ENCODE peak calls at places on chromosomes 5 and 9, in ten cellular contexts. H is ovary; K is AG04450; G is CD4-positive, alpha-beta T cell; X is endothelial cell; Z is epithelial cell of esophagus; I is fibroblast of pulmonary artery; R is adrenal gland; Q is fibroblast of mammary gland; Y is progenitor cell of endocrine pancreas. U is an unnamed sample.

GRCh38 chr5:1827410-1828397 is 26.5 kb downstream of the NDUFS6 start:
- DNase-seq in H (no peak), K (no peak), G (peak; percentile 8), X (no peak), Z (no peak), I (no peak), R (no peak), Q (no peak), Y (no peak), U (no peak)

GRCh38 chr5:150596313-150596712 is 44.1 kb upstream of the SYNPO start:
- DNase-seq in H (no peak), K (no peak), G (no peak), X (no peak), Z (no peak), I (peak; percentile 46), R (no peak), Q (no peak), Y (no peak), U (no peak)

GRCh38 chr9:20070336-20070735 is 281.5 kb upstream of the SLC24A2 start:
- DNase-seq in H (no peak), K (no peak), G (no peak), X (no peak), Z (no peak), I (no peak), R (no peak), Q (no peak), Y (no peak), U (no peak)

GRCh38 chr5:150636391-150637244 is 3.8 kb upstream of the SYNPO start:
- DNase-seq in H (peak; percentile 77), K (no peak), G (no peak), X (no peak), Z (peak; percentile 84), I (peak; percentile 72), R (peak; percentile 90), Q (peak; percentile 66), Y (no peak), U (peak; percentile 89)

GRCh38 chr5:37662789-37663475 is 176.9 kb downstream of the GDNF start:
- DNase-seq in H (no peak), K (no peak), G (no peak), X (no peak), Z (no peak), I (no peak), R (no peak), Q (peak; percentile 42), Y (no peak), U (no peak)

GRCh38 chr5:141867139-141867538 is 11.1 kb downstream of the PCDH1 start:
- DNase-seq in H (no peak), K (no peak), G (no peak), X (no peak), Z (no peak), I (no peak), R (no peak), Q (no peak), Y (no peak), U (no peak)

GRCh38 chr5:69230181-69230580 is 4.5 kb upstream of the CDK7 start:
- DNase-seq in H (no peak), K (no peak), G (no peak), X (no peak), Z (peak; percentile 63), I (no peak), R (no peak), Q (no peak), Y (no peak), U (peak; percentile 20)

GRCh38 chr5:112757468-112758208 is 20.0 kb downstream of the APC start:
- DNase-seq in H (no peak), K (no peak), G (no peak), X (peak; percentile 9), Z (peak; percentile 66), I (peak; percentile 83), R (no peak), Q (peak; percentile 74), Y (no peak), U (peak; percentile 11)

GRCh38 chr5:83077662-83078261 is 415 bp downstream of the XRCC4 start:
- DNase-seq in H (no peak), K (no peak), G (no peak), X (peak; percentile 23), Z (peak; percentile 15), I (peak; percentile 29), R (no peak), Q (peak; percentile 43), Y (peak; percentile 9), U (peak; percentile 14)

GRCh38 chr5:2877520-2877919 is 126.0 kb upstream of the IRX2 start:
- DNase-seq in H (no peak), K (no peak), G (no peak), X (no peak), Z (no peak), I (no peak), R (no peak), Q (no peak), Y (no peak), U (no peak)

GRCh38 chr5:173452098-173452497 is 123.9 kb upstream of the STC2 start:
- DNase-seq in H (no peak), K (no peak), G (no peak), X (no peak), Z (peak; percentile 51), I (peak; percentile 86), R (peak; percentile 90), Q (peak; percentile 54), Y (no peak), U (peak; percentile 78)

GRCh38 chr5:98750693-98751092 is 22.8 kb upstream of the RGMB start:
- DNase-seq in H (no peak), K (no peak), G (no peak), X (peak; percentile 21), Z (peak; percentile 40), I (peak; percentile 40), R (no peak), Q (no peak), Y (no peak), U (peak; percentile 27)
- TF ChIP-seq CTCF in H (no peak), K (peak; percentile 13), G (peak; percentile 31), X (peak; percentile 47), Z (peak; percentile 60), I (peak; percentile 51), R (no peak), Q (peak; percentile 40), Y (peak; percentile 53), U (peak; percentile 63)

GRCh38 chr9:80146466-80146865 is 574.7 kb downstream of the TLE4 start:
- DNase-seq in H (no peak), K (no peak), G (no peak), X (no peak), Z (peak; percentile 4), I (no peak), R (no peak), Q (peak; percentile 8), Y (no peak), U (no peak)
- TF ChIP-seq CTCF in H (no peak), K (peak; percentile 38), G (no peak), X (no peak), Z (no peak), I (no peak), R (peak; percentile 18), Q (peak; percentile 4), Y (peak; percentile 49), U (no peak)

GRCh38 chr5:43305948-43306563 is 7.2 kb downstream of the HMGCS1 start:
- DNase-seq in H (no peak), K (peak; percentile 32), G (no peak), X (no peak), Z (peak; percentile 65), I (peak; percentile 77), R (no peak), Q (peak; percentile 75), Y (no peak), U (no peak)
- TF ChIP-seq CTCF in H (no peak), K (peak; percentile 77), G (peak; percentile 71), X (peak; percentile 67), Z (peak; percentile 63), I (peak; percentile 76), R (peak; percentile 68), Q (peak; percentile 63), Y (peak; percentile 73), U (peak; percentile 44)

GRCh38 chr5:154112255-154112654 is 73.5 kb downstream of the MFAP3 start:
- DNase-seq in H (no peak), K (no peak), G (no peak), X (no peak), Z (no peak), I (no peak), R (no peak), Q (no peak), Y (no peak), U (no peak)
- TF ChIP-seq CTCF in H (no peak), K (no peak), G (no peak), X (no peak), Z (no peak), I (no peak), R (no peak), Q (no peak), Y (no peak), U (no peak)

GRCh38 chr9:76396144-76396543 is 1.9 kb upstream of the RFK start:
- DNase-seq in H (no peak), K (no peak), G (no peak), X (no peak), Z (no peak), I (no peak), R (no peak), Q (no peak), Y (no peak), U (no peak)

GRCh38 chr9:76394023-76394895 is at the start of gene RFK:
- DNase-seq in H (peak; percentile 94), K (peak; percentile 81), G (peak; percentile 90), X (peak; percentile 97), Z (peak; percentile 95), I (peak; percentile 95), R (peak; percentile 90), Q (peak; percentile 89), Y (peak; percentile 92), U (peak; percentile 94)

GRCh38 chr9:76394896-76395244 is 644 bp upstream of the RFK start:
- DNase-seq in H (no peak), K (no peak), G (peak; percentile 20), X (peak; percentile 35), Z (no peak), I (no peak), R (peak; percentile 82), Q (peak; percentile 44), Y (peak; percentile 11), U (peak; percentile 13)

GRCh38 chr9:76395381-76395780 is 1.2 kb upstream of the RFK start:
- DNase-seq in H (no peak), K (no peak), G (no peak), X (no peak), Z (no peak), I (no peak), R (no peak), Q (no peak), Y (no peak), U (no peak)

GRCh38 chr9:76390656-76391055 is 3.6 kb downstream of the RFK start:
- DNase-seq in H (no peak), K (no peak), G (no peak), X (no peak), Z (no peak), I (no peak), R (no peak), Q (no peak), Y (no peak), U (no peak)
- TF ChIP-seq CTCF in H (no peak), K (no peak), G (no peak), X (no peak), Z (no peak), I (no peak), R (no peak), Q (no peak), Y (no peak), U (no peak)

GRCh38 chr5:135208555-135209494 is 174.8 kb upstream of the PITX1 start:
- DNase-seq in H (no peak), K (peak; percentile 97), G (no peak), X (no peak), Z (peak; percentile 89), I (peak; percentile 93), R (peak; percentile 88), Q (peak; percentile 95), Y (peak; percentile 9), U (peak; percentile 68)
- TF ChIP-seq CTCF in H (no peak), K (peak; percentile 49), G (no peak), X (no peak), Z (no peak), I (peak; percentile 39), R (no peak), Q (peak; percentile 34), Y (no peak), U (no peak)

U was measured in Calu3.